ENCODE peak calls at places on chromosome X, in four cellular contexts. F is suprapubic skin, N is sigmoid colon, Q is endothelial cell. E is an unnamed sample.

GRCh38 chrX:73940893-73941470 is 363.0 kb upstream of the ZCCHC13 start:
- DNase-seq in Q (no peak), N (no peak), F (no peak), E (no peak)

GRCh38 chrX:153443476-153444332 is 2.2 kb downstream of the TREX2 start:
- DNase-seq in F (no peak), Q (no peak), N (peak), E (no peak)

GRCh38 chrX:154799554-154800348 is 5.5 kb downstream of the MPP1 start:
- DNase-seq in F (no peak), Q (peak), N (no peak), E (no peak)

GRCh38 chrX:11754958-11755645 is 2.9 kb upstream of the MSL3 start:
- DNase-seq in N (no peak), F (no peak), Q (no peak), E (no peak)

GRCh38 chrX:11287505-11287904 is 5.7 kb upstream of the AMELX start:
- DNase-seq in F (no peak), Q (no peak), N (no peak), E (no peak)

GRCh38 chrX:130714135-130714534 is 188.9 kb downstream of the ENOX2 start:
- DNase-seq in Q (no peak), N (no peak), F (no peak), E (no peak)

GRCh38 chrX:84216406-84216805 is 28.4 kb upstream of the RPS6KA6 start:
- DNase-seq in N (no peak), F (no peak), Q (no peak), E (no peak)

GRCh38 chrX:75547783-75548182 is 24.9 kb upstream of the ZDHHC15 start:
- DNase-seq in F (no peak), N (peak), Q (no peak), E (no peak)

GRCh38 chrX:47185241-47185640 is 8.4 kb upstream of the UBA1 start:
- DNase-seq in Q (no peak), F (peak), N (no peak), E (no peak)

GRCh38 chrX:17375631-17376380 is 806 bp downstream of the NHS start:
- DNase-seq in F (no peak), N (peak), Q (peak), E (no peak)

GRCh38 chrX:16839224-16839851 is 30.8 kb downstream of the RBBP7 start:
- DNase-seq in N (no peak), F (no peak), Q (no peak), E (no peak)

GRCh38 chrX:46211079-46211478 is 334.1 kb downstream of the ZNF674 start:
- DNase-seq in Q (no peak), N (no peak), F (no peak), E (no peak)

GRCh38 chrX:9515973-9516538 is 51.2 kb downstream of the TBL1X start:
- DNase-seq in F (no peak), N (no peak), Q (no peak), E (no peak)

GRCh38 chrX:48945517-48946348 is 11.7 kb downstream of the OTUD5 start:
- DNase-seq in F (no peak), N (no peak), Q (peak), E (no peak)

GRCh38 chrX:77668391-77669237 is 117.4 kb downstream of the ATRX start:
- DNase-seq in Q (no peak), F (no peak), N (no peak), E (no peak)

GRCh38 chrX:30900227-30900626 is 11.2 kb upstream of the TAB3 start:
- DNase-seq in N (no peak), Q (no peak), F (no peak), E (no peak)

GRCh38 chrX:121365572-121366161 is 318.3 kb downstream of the GLUD2 start:
- DNase-seq in N (no peak), F (no peak), Q (no peak), E (no peak)

GRCh38 chrX:97616883-97617510 is 733.3 kb downstream of the RPA4 start:
- DNase-seq in F (no peak), N (no peak), Q (no peak), E (peak)

GRCh38 chrX:155026727-155027508 is at the start of gene FUNDC2:
- DNase-seq in N (peak), Q (peak), F (peak), E (peak)

E was measured in RWPE2.